ENCODE peak calls at places on chromosomes 6 and 20, in seven cellular contexts. M is nephron progenitor cell, B is GM20000, O is heart right ventricle, X is H9, W is HCT116, K is vagina. L is an unnamed sample.

GRCh38 chr6:127566671-127567070 is 10.3 kb upstream of the C6orf58 start:
- DNase-seq in M (no peak), W (no peak), O (no peak), B (no peak), X (no peak), K (no peak), L (no peak)

GRCh38 chr20:59468831-59469230 is 135.5 kb upstream of the PHACTR3 start:
- DNase-seq in X (no peak), K (no peak), O (no peak), B (no peak), W (no peak), M (no peak), L (no peak)

GRCh38 chr20:53950031-53950430 is 120.4 kb downstream of the BCAS1 start:
- DNase-seq in X (no peak), M (no peak), B (no peak), K (no peak), O (no peak), W (no peak), L (no peak)

GRCh38 chr6:56714982-56715456 is 72.3 kb upstream of the DST start:
- DNase-seq in K (no peak), M (no peak), O (no peak), X (no peak), W (peak), B (no peak), L (no peak)

GRCh38 chr6:140319209-140319608 is 944.8 kb upstream of the CITED2 start:
- DNase-seq in K (no peak), B (peak), M (no peak), W (no peak), X (no peak), O (no peak), L (no peak)

GRCh38 chr20:9792674-9793073 is 46.2 kb downstream of the PAK5 start:
- DNase-seq in M (no peak), O (no peak), X (no peak), W (no peak), K (no peak), B (no peak), L (no peak)

GRCh38 chr6:27148404-27148795 is 99.1 kb upstream of the PRSS16 start:
- DNase-seq in K (no peak), X (no peak), O (no peak), W (no peak), B (no peak), M (no peak), L (no peak)

GRCh38 chr6:3349388-3350251 is 90.9 kb downstream of the PSMG4 start:
- DNase-seq in W (no peak), X (no peak), M (no peak), K (no peak), O (no peak), B (no peak), L (no peak)

GRCh38 chr6:52155791-52156576 is 30.2 kb upstream of the IL17A start:
- DNase-seq in O (no peak), B (peak), K (no peak), M (no peak), W (no peak), X (peak), L (peak)

DNA sequence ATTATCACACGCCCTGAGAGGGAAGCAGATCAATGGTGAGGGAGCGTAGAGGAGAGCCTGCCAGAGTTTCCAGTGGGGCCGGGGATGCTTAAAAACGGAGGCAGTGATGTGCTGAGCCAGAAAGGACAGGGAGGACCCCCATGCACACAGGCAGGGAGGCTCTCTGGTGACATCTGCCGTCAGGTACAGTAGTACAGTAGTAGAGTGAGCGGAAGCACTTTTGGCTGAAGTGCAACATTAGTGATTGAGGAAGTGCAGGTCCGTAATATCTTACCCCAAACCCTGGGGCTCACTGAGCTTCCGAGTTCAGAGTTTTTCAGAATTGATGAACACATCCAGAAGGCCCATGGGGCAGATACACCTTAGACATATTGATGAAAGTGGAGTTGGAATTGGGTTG is 42.1 kb downstream of the GFRA4 start:
- DNase-seq in O (no peak), X (peak), K (no peak), M (peak), W (no peak), B (no peak), L (no peak)
- TF ChIP-seq CTCF in O (no peak), X (peak), K (no peak), M (peak), W (no peak), B (no peak), L (no peak)

GRCh38 chr6:90271831-90272230 is 24.8 kb downstream of the BACH2 start:
- DNase-seq in M (no peak), W (no peak), X (no peak), B (no peak), K (no peak), O (no peak), L (peak)

GRCh38 chr6:90273863-90274262 is 22.8 kb downstream of the BACH2 start:
- DNase-seq in K (no peak), B (no peak), X (no peak), O (no peak), W (no peak), M (no peak), L (no peak)

GRCh38 chr6:90278129-90278528 is 18.5 kb downstream of the BACH2 start:
- DNase-seq in X (no peak), W (no peak), B (no peak), O (no peak), K (no peak), M (no peak), L (no peak)

GRCh38 chr6:90277301-90278011 is 19.2 kb downstream of the BACH2 start:
- DNase-seq in O (no peak), W (no peak), B (no peak), K (no peak), M (no peak), X (no peak), L (no peak)

DNA sequence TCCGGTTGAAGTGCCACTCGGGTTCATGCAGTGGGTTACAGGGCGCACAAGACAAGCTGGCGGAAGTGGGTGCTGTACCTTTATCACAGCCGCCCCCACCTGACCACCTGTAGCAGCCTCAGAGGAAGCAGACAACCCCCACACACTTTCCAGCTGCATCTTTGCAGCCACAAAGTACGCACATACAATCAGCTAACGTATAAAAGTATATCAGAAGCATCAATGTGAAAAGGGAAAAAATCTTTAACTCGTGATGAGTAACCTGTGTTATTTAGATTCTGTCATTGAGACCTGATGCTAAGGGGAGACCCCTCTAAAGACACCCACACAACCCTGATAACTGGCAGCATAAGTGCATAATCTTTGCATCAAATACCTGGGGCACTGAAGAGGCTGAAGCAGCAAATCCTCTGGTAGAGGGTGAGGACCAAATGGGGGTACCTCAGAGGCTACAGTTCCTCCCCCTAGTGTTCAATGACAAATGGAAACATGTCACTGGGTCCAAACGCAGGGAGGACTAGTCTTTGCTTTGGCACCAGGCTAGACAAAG is 22.1 kb downstream of the BACH2 start:
- DNase-seq in B (no peak), W (no peak), O (no peak), K (no peak), X (no peak), M (no peak), L (peak)
- TF ChIP-seq CTCF in B (no peak), W (no peak), O (no peak), K (no peak), X (peak), M (no peak), L (no peak)

DNA sequence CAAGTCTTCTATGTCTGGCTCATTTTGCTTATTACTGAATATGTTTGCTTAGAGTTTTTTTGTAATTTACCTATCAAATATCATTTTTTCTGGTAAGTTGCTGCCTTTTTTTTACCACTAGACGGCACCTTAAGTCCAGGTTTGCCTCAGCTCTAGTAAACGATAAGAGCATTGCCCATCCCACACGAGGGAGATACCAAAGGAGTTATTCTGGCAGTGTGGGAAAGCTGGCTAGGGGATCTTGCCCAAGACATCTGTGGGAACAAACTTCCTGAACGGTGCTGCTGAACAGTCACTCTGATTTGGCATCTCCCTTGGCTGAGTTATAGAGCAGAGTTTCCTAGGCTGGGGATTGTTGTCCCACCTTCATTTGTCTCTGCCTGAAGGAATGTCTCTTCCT is 306.4 kb downstream of the COL12A1 start:
- DNase-seq in K (no peak), O (no peak), M (no peak), B (no peak), X (no peak), W (no peak), L (no peak)
- TF ChIP-seq CTCF in K (no peak), O (no peak), M (no peak), B (no peak), X (peak), W (peak), L (no peak)

GRCh38 chr20:56605597-56605996 is 23.5 kb upstream of the TFAP2C start:
- DNase-seq in B (no peak), K (no peak), O (no peak), X (no peak), M (no peak), W (no peak), L (no peak)

GRCh38 chr20:56609321-56609720 is 19.8 kb upstream of the TFAP2C start:
- DNase-seq in M (no peak), W (no peak), K (no peak), B (no peak), O (no peak), X (no peak), L (no peak)

GRCh38 chr20:56606174-56606945 is 22.7 kb upstream of the TFAP2C start:
- DNase-seq in W (peak), O (no peak), X (no peak), K (no peak), M (no peak), B (no peak), L (no peak)

GRCh38 chr20:56608376-56608775 is 20.7 kb upstream of the TFAP2C start:
- DNase-seq in W (no peak), K (no peak), X (no peak), B (no peak), M (no peak), O (no peak), L (no peak)

DNA sequence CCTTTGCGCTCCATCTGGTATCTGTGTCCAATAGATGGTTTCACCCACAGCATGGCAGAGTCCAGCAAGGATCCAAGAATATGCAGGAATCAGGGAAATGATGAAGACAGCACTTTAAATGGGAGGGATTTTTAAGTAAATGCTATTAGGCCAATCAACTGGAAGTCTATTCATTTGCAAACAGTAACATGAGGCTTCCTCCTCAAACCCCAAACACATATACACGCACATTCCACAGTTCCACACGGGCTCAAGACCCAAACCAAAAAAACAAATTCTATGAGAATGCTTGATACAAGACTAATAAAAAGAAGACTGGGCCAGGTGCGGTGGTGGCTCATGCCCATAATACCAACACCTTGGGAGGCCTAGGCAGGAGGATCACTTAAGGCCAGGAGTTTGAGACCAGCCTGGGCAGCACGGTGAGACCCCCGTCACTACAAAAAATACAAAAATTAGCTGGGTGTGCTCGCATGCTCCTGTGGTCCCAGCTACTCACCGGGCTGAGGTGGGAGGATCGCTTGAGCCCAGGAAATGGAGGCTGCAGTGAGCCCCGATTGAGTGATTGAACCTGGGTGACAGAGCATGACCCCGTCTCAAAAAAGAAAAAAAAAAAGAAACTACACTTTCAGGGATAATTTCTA is 21.9 kb upstream of the TFAP2C start:
- DNase-seq in O (no peak), W (no peak), K (no peak), X (no peak), M (no peak), B (no peak), L (no peak)
- TF ChIP-seq CTCF in O (no peak), W (no peak), K (no peak), X (no peak), M (no peak), B (no peak), L (no peak)

DNA sequence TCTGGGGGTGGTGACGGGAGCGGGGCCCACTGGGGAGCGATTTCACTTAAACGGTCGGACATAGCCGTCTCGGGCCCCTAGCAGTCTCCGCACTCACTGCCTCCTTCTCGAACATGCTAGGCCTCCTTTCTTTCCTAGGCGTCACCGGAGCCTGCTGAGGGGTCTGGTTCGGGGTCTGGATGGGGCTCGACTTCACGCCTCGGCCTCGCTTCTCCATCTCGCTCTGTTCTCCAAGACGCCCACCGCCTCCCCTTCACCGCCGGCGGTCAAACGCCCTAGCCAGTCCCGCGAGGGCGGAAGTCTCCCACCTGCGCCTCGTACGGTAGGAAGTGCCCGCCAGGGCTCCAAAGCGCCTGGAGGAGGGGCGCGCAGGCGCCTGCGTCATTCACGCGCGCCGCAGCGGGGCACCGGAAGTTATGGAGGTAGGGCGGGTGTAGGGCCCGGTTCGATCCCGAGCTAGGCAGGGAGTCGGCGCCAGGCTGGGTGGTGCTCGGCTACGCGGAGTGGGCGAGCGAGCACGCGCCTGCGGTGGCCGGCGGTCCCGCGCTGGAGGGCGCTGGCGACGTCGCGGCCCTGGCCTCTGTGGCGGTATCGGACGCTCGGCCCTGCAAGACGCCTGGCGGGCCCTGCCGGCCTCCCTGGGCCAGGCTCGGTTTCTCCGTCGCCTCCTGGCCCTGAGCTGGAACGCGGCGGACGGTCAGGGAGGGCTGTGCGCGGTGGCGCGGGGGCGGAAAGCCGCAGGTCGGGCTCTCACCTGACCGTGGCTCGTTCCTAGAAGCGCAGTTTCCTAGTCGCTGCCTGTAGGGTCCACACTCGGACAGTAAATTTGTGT is at the start of the genes DYNLT2 and ERMARD:
- DNase-seq in K (peak), O (peak), W (peak), M (peak), X (peak), B (peak), L (peak)
- TF ChIP-seq CTCF in K (peak), O (no peak), W (no peak), M (no peak), X (peak), B (no peak), L (no peak)

GRCh38 chr6:68443704-68444103 is 191.4 kb upstream of the ADGRB3 start:
- DNase-seq in B (no peak), O (no peak), K (no peak), X (no peak), M (no peak), W (no peak), L (no peak)
- TF ChIP-seq CTCF in B (no peak), O (no peak), K (no peak), X (peak), M (peak), W (no peak), L (no peak)

DNA sequence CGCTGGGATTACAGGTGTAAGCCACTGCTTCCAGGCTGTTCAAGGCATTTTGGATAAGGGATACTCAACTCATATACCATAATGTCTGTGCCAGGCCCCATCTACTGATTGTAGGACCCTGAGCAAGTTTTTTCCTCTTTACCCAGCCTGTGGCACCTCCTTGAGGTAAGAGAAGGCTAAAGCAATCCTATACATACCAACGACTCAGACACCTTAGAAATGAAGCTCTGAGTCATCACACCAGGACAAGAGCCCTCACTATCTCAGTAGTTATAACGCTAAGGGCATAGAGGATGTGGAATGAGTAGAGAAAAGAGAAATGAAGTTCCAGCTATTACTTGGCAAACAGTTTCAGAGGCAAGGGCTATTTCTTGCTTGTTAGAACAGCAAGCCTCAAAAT is 16.9 kb downstream of the NDRG3 start:
- DNase-seq in M (no peak), B (no peak), O (no peak), W (no peak), X (peak), K (no peak), L (peak)
- TF ChIP-seq CTCF in M (peak), B (no peak), O (no peak), W (peak), X (peak), K (no peak), L (peak)